ENCODE peak calls at places on chromosomes 3 and 15, in ten cellular contexts. A is heart right ventricle; P is endothelial cell of umbilical vein; O is aorta; U is tibial artery; F is cardiac muscle cell; R is CD8-positive, alpha-beta memory T cell; I is psoas muscle; S is WERI-Rb-1; L is right atrium auricular region. M is an unnamed sample.

GRCh38 chr3:65927576-65927975 is 111.1 kb downstream of the MAGI1 start:
- DNase-seq in S (no peak), P (no peak), I (no peak), R (no peak), O (no peak), F (no peak), L (no peak), A (no peak), U (no peak), M (no peak)

GRCh38 chr3:128278761-128279593 is 125.7 kb downstream of the EEFSEC start:
- DNase-seq in S (no peak), R (no peak), P (peak; percentile 70), U (no peak), A (peak; percentile 68), I (peak; percentile 66), F (peak; percentile 97), L (no peak), O (peak; percentile 79), M (peak; percentile 87)

GRCh38 chr15:40891810-40892448 is 2.3 kb upstream of the VPS18 start:
- DNase-seq in I (no peak), P (peak; percentile 55), L (no peak), A (no peak), F (peak; percentile 63), S (peak; percentile 65), U (no peak), O (peak; percentile 50), R (no peak), M (no peak)

GRCh38 chr3:122167630-122168029 is 15.8 kb upstream of the CASR start:
- DNase-seq in U (no peak), A (no peak), I (no peak), R (no peak), P (no peak), L (no peak), O (no peak), S (no peak), F (no peak), M (no peak)

GRCh38 chr3:105173972-105174371 is 192.7 kb upstream of the ALCAM start:
- DNase-seq in S (no peak), I (no peak), U (no peak), R (no peak), F (no peak), O (no peak), L (no peak), P (no peak), A (no peak), M (no peak)

GRCh38 chr3:141308588-141309218 is 59.6 kb upstream of the ZBTB38 start:
- DNase-seq in S (peak; percentile 93), U (no peak), P (peak; percentile 54), A (peak; percentile 56), L (peak; percentile 58), I (peak; percentile 40), R (no peak), F (peak; percentile 64), O (peak; percentile 66), M (no peak)

GRCh38 chr3:154759966-154760365 is 320.2 kb upstream of the MME start:
- DNase-seq in F (no peak), A (no peak), P (no peak), O (no peak), R (no peak), S (no peak), L (no peak), I (no peak), U (no peak), M (no peak)

GRCh38 chr15:29664406-29664805 is 157.9 kb downstream of the TJP1 start:
- DNase-seq in A (no peak), I (no peak), L (no peak), P (no peak), O (no peak), F (no peak), S (no peak), U (no peak), R (no peak), M (no peak)

GRCh38 chr15:25784876-25785642 is 78.1 kb downstream of the ATP10A start:
- DNase-seq in U (peak; percentile 83), A (no peak), S (no peak), L (peak; percentile 74), I (no peak), O (no peak), R (no peak), P (no peak), F (peak; percentile 16), M (peak; percentile 58)

GRCh38 chr3:10401990-10402761 is 81.3 kb upstream of the SEC13 start:
- DNase-seq in I (no peak), U (no peak), A (no peak), S (no peak), O (no peak), F (no peak), R (no peak), L (no peak), P (no peak), M (no peak)

GRCh38 chr3:70849911-70850699 is 537.7 kb upstream of the MDFIC2 start:
- DNase-seq in U (no peak), F (peak; percentile 95), P (peak; percentile 94), O (no peak), A (peak; percentile 47), L (no peak), R (no peak), I (no peak), S (no peak), M (peak; percentile 72)

GRCh38 chr3:99895106-99895705 is 77.5 kb downstream of the CMSS1 start:
- DNase-seq in L (no peak), A (no peak), O (no peak), I (no peak), S (no peak), F (no peak), R (no peak), P (no peak), U (no peak), M (no peak)

GRCh38 chr3:185715091-185715490 is 109.8 kb downstream of the IGF2BP2 start:
- DNase-seq in P (peak; percentile 57), O (no peak), S (no peak), L (no peak), A (no peak), U (no peak), I (no peak), R (no peak), F (peak; percentile 76), M (no peak)

GRCh38 chr15:54840999-54841398 is 355.7 kb downstream of the RSL24D1 start:
- DNase-seq in P (no peak), F (no peak), I (no peak), A (no peak), U (no peak), S (no peak), R (no peak), O (no peak), L (no peak), M (no peak)

GRCh38 chr3:50364573-50365079 is 5.3 kb upstream of the TMEM115 start:
- DNase-seq in A (no peak), O (no peak), S (no peak), R (no peak), L (no peak), F (no peak), I (no peak), P (no peak), U (no peak), M (peak; percentile 82)

GRCh38 chr3:194906970-194907629 is 221.4 kb downstream of the FAM43A start:
- DNase-seq in O (no peak), L (no peak), R (no peak), P (no peak), U (no peak), I (no peak), S (no peak), A (no peak), F (no peak), M (no peak)

GRCh38 chr3:187667526-187667925 is 2.7 kb downstream of the SST start:
- DNase-seq in A (no peak), O (no peak), F (no peak), U (no peak), R (no peak), L (no peak), P (no peak), S (no peak), I (no peak), M (no peak)

GRCh38 chr3:102307442-102307841 is 127.4 kb upstream of the ZPLD1 start:
- DNase-seq in P (no peak), F (no peak), R (no peak), L (no peak), U (no peak), I (no peak), S (no peak), O (no peak), A (no peak), M (no peak)

GRCh38 chr3:63405882-63406281 is 127.8 kb downstream of the SYNPR start:
- DNase-seq in F (no peak), U (no peak), O (no peak), P (no peak), L (no peak), S (no peak), A (no peak), R (no peak), I (no peak), M (no peak)

GRCh38 chr3:155912090-155912489 is 41.6 kb downstream of the GMPS start:
- DNase-seq in A (no peak), P (no peak), S (no peak), R (no peak), L (no peak), F (no peak), I (no peak), O (no peak), U (no peak), M (no peak)
- H3K27ac ChIP-seq in A (no peak overlapping the region), P (no peak overlapping the region), S (no peak overlapping the region), R (no peak overlapping the region), L (no peak overlapping the region), F (no peak overlapping the region), I (no peak overlapping the region), O (peak overlapping the region; percentile 57), U (peak overlapping the region; percentile 2), M (no peak overlapping the region)

GRCh38 chr15:99423186-99424130 is 142.3 kb upstream of the MEF2A start:
- DNase-seq in S (no peak), A (no peak), I (no peak), P (no peak), O (peak; percentile 52), F (no peak), L (no peak), U (peak; percentile 44), R (no peak), M (peak; percentile 49)
- H3K27ac ChIP-seq in S (no peak overlapping the region), A (no peak overlapping the region), I (no peak overlapping the region), P (no peak overlapping the region), O (no peak overlapping the region), F (no peak overlapping the region), L (peak overlapping the region; percentile 84), U (no peak overlapping the region), R (no peak overlapping the region), M (no peak overlapping the region)

GRCh38 chr15:48680841-48681240 is 35.3 kb upstream of the FBN1 start:
- DNase-seq in R (no peak), U (no peak), I (no peak), O (no peak), P (no peak), S (no peak), F (peak; percentile 77), L (no peak), A (no peak), M (no peak)
- H3K27ac ChIP-seq in R (no peak overlapping the region), U (no peak overlapping the region), I (no peak overlapping the region), O (no peak overlapping the region), P (no peak overlapping the region), S (no peak overlapping the region), F (no peak overlapping the region), L (no peak overlapping the region), A (no peak overlapping the region), M (no peak overlapping the region)

DNA sequence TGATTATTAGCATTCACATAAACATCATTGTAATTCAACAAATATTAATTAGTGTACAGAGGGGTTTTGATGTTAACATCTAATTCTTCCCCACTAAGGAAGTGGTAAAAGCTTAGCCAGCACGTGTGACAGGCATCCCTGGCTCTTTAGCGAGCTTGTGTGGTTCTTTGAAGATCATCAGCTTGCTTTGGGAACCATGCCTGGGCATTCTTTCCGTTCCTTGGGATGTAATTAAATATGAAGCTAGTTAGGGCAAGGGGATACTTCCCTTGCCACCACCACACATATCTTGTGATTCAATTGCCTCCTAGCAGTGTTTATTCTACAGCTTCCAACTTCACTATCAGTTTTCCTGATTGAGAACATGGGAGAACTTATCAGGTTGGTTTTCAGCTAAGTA is 246.5 kb downstream of the MYRIP start:
- DNase-seq in R (no peak), L (no peak), U (no peak), S (no peak), P (no peak), O (no peak), F (no peak), I (no peak), A (no peak), M (no peak)
- H3K27ac ChIP-seq in R (no peak overlapping the region), L (no peak overlapping the region), U (peak overlapping the region; percentile 69), S (no peak overlapping the region), P (no peak overlapping the region), O (no peak overlapping the region), F (no peak overlapping the region), I (no peak overlapping the region), A (no peak overlapping the region), M (no peak overlapping the region)

M was measured in sigmoid colon.